ENCODE peak calls at places on chromosomes 11 and 22, in five cellular contexts. K, H, L, A and Q are unnamed samples.

GRCh38 chr11:118415739-118416068 is 14.3 kb downstream of the ATP5MG start:
- DNase-seq in K (peak), H (peak), L (no peak), A (peak), Q (no peak)

GRCh38 chr22:42256930-42257329 is 13.5 kb downstream of the TCF20 start:
- DNase-seq in K (no peak), H (no peak), L (no peak), A (no peak), Q (no peak)

GRCh38 chr11:2305862-2306823 is 4.3 kb downstream of the TSPAN32 start:
- DNase-seq in K (no peak), H (peak), L (peak), A (peak), Q (peak)

GRCh38 chr11:35016939-35017338 is 100.5 kb downstream of the PDHX start:
- DNase-seq in K (no peak), H (no peak), L (no peak), A (no peak), Q (no peak)

GRCh38 chr11:20611892-20612291 is 12.5 kb downstream of the SLC6A5 start:
- DNase-seq in K (no peak), H (no peak), L (no peak), A (no peak), Q (no peak)

GRCh38 chr22:47298017-47298820 is 535.8 kb downstream of the TBC1D22A start:
- DNase-seq in K (no peak), H (no peak), L (no peak), A (no peak), Q (no peak)

GRCh38 chr11:77819411-77819920 is 1.1 kb downstream of the RSF1 start:
- DNase-seq in K (peak), H (peak), L (peak), A (peak), Q (peak)

GRCh38 chr11:17381156-17381555 is 7.3 kb downstream of the KCNJ11 start:
- DNase-seq in K (no peak), H (no peak), L (no peak), A (no peak), Q (no peak)

GRCh38 chr11:113168804-113169342 is 145.5 kb upstream of the TTC12 start:
- DNase-seq in K (no peak), H (no peak), L (no peak), A (no peak), Q (no peak)

GRCh38 chr22:37187552-37187890 is 526 bp downstream of the C1QTNF6 start:
- DNase-seq in K (no peak), H (no peak), L (no peak), A (no peak), Q (no peak)

GRCh38 chr11:105701098-105701497 is 91.2 kb downstream of the GRIA4 start:
- DNase-seq in K (peak), H (no peak), L (no peak), A (no peak), Q (no peak)

GRCh38 chr22:25485626-25486545 is 78.6 kb upstream of the GRK3 start:
- DNase-seq in K (no peak), H (no peak), L (no peak), A (no peak), Q (no peak)

GRCh38 chr22:35915477-35916013 is 113.1 kb downstream of the RBFOX2 start:
- DNase-seq in K (no peak), H (no peak), L (no peak), A (no peak), Q (no peak)

GRCh38 chr11:124868322-124869274 is 3.4 kb downstream of the ROBO3 start:
- DNase-seq in K (no peak), H (no peak), L (no peak), A (no peak), Q (no peak)

GRCh38 chr11:72441647-72442267 is 7.4 kb upstream of the CLPB start:
- DNase-seq in K (no peak), H (no peak), L (no peak), A (no peak), Q (no peak)

GRCh38 chr22:49331223-49331815 is 496.4 kb downstream of the BRD1 start:
- DNase-seq in K (no peak), H (no peak), L (no peak), A (no peak), Q (no peak)

GRCh38 chr11:117868815-117869642 is 7.4 kb downstream of the FXYD6 start:
- DNase-seq in K (no peak), H (no peak), L (no peak), A (no peak), Q (no peak)

GRCh38 chr11:116725434-116726221 is 47.2 kb downstream of the BUD13 start:
- DNase-seq in K (no peak), H (no peak), L (no peak), A (peak), Q (no peak)

GRCh38 chr11:118705111-118705741 is 25.8 kb upstream of the TREH start:
- DNase-seq in K (no peak), H (no peak), L (no peak), A (peak), Q (no peak)

GRCh38 chr22:27774200-27774599 is 27.4 kb downstream of the MN1 start:
- DNase-seq in K (no peak), H (no peak), L (no peak), A (no peak), Q (no peak)
- TF ChIP-seq CTCF in K (no peak), H (no peak), L (no peak), A (no peak), Q (no peak)

DNA sequence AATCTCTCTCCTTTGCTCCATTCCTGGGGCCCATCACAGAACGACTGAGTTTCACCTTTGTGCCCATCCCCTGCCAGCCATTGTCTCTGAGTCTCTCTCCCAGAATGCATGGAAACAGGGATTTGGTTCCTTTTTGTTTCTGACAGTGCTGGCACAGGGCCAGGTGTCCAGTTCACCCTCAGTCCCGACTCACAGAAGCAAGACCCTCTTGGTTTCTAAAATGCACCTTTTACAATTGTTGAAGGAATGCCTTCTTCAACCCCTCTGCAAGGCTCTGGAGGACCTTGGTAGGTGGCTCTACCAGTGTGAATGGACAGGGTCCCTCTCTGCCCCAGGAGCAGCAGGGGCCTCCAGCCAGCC is 5.1 kb upstream of the MYEOV start:
- DNase-seq in K (no peak), H (no peak), L (no peak), A (no peak), Q (no peak)
- H3K4me3 ChIP-seq in K (no peak), H (no peak), L (no peak), A (no peak), Q (no peak)

GRCh38 chr22:44729391-44730012 is 22.9 kb upstream of the ARHGAP8 start:
- DNase-seq in K (no peak), H (no peak), L (no peak), A (peak), Q (peak)
- TF ChIP-seq CTCF in K (no peak), H (peak), L (no peak), A (no peak), Q (no peak)

GRCh38 chr11:12318791-12319733 is 58.3 kb upstream of the PARVA start:
- DNase-seq in K (peak), H (peak), L (no peak), A (peak), Q (no peak)
- H3K4me3 ChIP-seq in K (no peak), H (no peak), L (no peak), A (no peak), Q (no peak)

GRCh38 chr11:46291441-46292143 is 14.1 kb downstream of the CREB3L1 start:
- DNase-seq in K (no peak), H (no peak), L (no peak), A (no peak), Q (no peak)
- TF ChIP-seq CTCF in K (no peak), H (peak), L (no peak), A (no peak), Q (no peak)

GRCh38 chr11:55732936-55733335 is 40.3 kb upstream of the OR5D13 start:
- DNase-seq in K (no peak), H (no peak), L (no peak), A (no peak), Q (no peak)
- H3K4me3 ChIP-seq in K (no peak), H (no peak), L (no peak), A (no peak), Q (no peak)